ENCODE peak calls at places on chromosome 1, in five cellular contexts. O, U, Z, R and K are unnamed samples.

GRCh38 chr1:67880056-67880601 is 46.9 kb upstream of the GNG12 start:
- DNase-seq in U (no peak), R (no peak), Z (no peak), O (no peak), K (no peak)

GRCh38 chr1:189220750-189221149 is 1256.9 kb downstream of the BRINP3 start:
- DNase-seq in U (no peak), O (no peak), R (no peak), Z (no peak), K (no peak)

GRCh38 chr1:203308205-203309114 is 3.1 kb downstream of the BTG2 start:
- DNase-seq in Z (no peak), U (no peak), O (peak; percentile 55), R (no peak), K (no peak)

GRCh38 chr1:199684686-199685273 is 342.7 kb upstream of the NR5A2 start:
- DNase-seq in R (no peak), O (no peak), Z (no peak), U (no peak), K (no peak)

GRCh38 chr1:25837253-25837875 is 17.6 kb downstream of the MTFR1L start:
- DNase-seq in R (no peak), Z (no peak), U (no peak), O (no peak), K (no peak)

GRCh38 chr1:19646366-19646765 is 2.3 kb downstream of the NBL1 start:
- DNase-seq in U (no peak), R (no peak), O (no peak), Z (no peak), K (no peak)

GRCh38 chr1:213369465-213369864 is 318.4 kb downstream of the RPS6KC1 start:
- DNase-seq in R (no peak), U (no peak), O (no peak), Z (no peak), K (no peak)

GRCh38 chr1:112256413-112256812 is 139.6 kb upstream of the CTTNBP2NL start:
- DNase-seq in Z (no peak), R (no peak), O (no peak), U (no peak), K (no peak)

GRCh38 chr1:11126544-11126943 is 26.9 kb upstream of the EXOSC10 start:
- DNase-seq in R (no peak), U (no peak), Z (no peak), O (no peak), K (no peak)
- H3K36me3 ChIP-seq in R (peaks cover 98% of the 10 kb centered on the region), U (peaks cover 16% of the 10 kb centered on the region), Z (peaks cover 100% of the 10 kb centered on the region), O (peaks cover 9% of the 10 kb centered on the region), K (peaks cover 100% of the 10 kb centered on the region)

DNA sequence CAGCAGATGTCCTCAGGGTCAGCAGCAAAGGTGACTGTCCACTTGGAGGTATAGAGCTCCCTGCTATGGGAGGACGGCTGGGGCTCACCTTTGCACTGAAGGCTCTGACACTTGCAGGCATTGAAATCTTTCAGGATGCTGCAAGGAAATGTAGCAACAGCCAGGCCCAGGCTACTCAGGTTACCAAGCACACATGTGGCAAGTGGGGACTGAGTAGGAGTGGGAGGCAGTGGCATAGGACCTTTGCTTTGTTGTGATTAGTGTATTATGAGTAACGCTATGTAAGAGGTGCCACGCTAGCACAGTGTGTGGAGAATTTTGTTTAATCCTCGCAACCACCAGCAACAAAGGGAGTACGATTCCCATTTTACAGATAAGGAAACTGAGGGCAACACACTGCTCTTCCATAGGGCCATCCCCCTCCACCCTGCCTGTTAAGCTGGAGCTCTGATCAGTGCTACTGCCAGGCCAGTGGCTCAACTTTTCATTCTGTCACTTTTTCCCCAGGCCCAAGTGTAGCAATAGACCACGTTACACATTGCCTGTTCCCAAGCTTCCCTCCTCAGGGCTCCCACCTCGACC is 21.2 kb downstream of the TMEM63A start:
- DNase-seq in Z (no peak), R (no peak), O (no peak), U (no peak), K (no peak)
- H3K36me3 ChIP-seq in Z (peaks cover 97% of the 10 kb centered on the region), R (peaks cover 94% of the 10 kb centered on the region), O (no peaks in the 10 kb centered on the region), U (peaks cover 57% of the 10 kb centered on the region), K (peaks cover 93% of the 10 kb centered on the region)

DNA sequence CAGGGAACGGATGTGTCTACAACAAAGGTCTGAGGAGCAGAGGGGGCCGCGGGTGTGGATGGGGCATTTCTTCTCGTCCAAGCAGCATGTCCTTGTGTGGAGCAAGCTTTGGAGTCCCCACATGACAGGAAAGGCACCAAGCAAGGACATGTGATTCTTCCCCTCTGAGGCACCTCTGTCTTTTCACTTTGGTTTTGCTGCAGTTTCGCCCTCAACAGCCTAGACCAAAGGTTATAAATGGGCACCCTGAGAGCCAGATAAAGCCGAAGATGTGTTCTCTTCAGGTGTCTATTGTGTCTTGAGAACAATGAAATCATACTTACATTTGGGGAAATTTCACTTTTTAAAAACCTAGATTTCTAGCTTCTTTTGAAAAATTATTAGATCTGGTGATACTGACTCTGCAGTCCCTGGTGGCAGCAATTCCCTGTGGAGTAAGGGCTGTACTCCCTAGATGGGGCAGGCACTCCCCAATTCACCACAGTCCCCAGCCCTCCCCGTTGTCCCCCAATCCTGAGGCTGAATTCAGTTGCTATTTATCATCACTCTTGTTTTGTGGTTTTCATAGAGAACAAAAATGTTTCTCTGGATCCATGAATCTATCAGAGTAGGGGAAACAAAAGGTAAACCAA is 28.8 kb upstream of the IKBKE start:
- DNase-seq in Z (no peak), U (no peak), O (no peak), R (no peak), K (no peak)
- H3K36me3 ChIP-seq in Z (peaks cover 38% of the 10 kb centered on the region), U (peaks cover 4% of the 10 kb centered on the region), O (peaks cover 3% of the 10 kb centered on the region), R (peaks cover 95% of the 10 kb centered on the region), K (peaks cover 100% of the 10 kb centered on the region)

GRCh38 chr1:214660900-214661299 is 57.9 kb downstream of the CENPF start:
- DNase-seq in Z (peak; percentile 32), U (no peak), O (no peak), R (no peak), K (no peak)
- H3K36me3 ChIP-seq in Z (no peaks in the 10 kb centered on the region), U (no peaks in the 10 kb centered on the region), O (no peaks in the 10 kb centered on the region), R (no peaks in the 10 kb centered on the region), K (no peaks in the 10 kb centered on the region)

GRCh38 chr1:145845514-145846161 is at the start of gene NUDT17:
- DNase-seq in R (peak; percentile 88), U (peak; percentile 78), O (peak; percentile 95), Z (peak; percentile 84), K (peak; percentile 91)
- H3K36me3 ChIP-seq in R (peaks cover 52% of the 10 kb centered on the region), U (no peaks in the 10 kb centered on the region), O (peaks cover 3% of the 10 kb centered on the region), Z (peaks cover 64% of the 10 kb centered on the region), K (peaks cover 65% of the 10 kb centered on the region)

DNA sequence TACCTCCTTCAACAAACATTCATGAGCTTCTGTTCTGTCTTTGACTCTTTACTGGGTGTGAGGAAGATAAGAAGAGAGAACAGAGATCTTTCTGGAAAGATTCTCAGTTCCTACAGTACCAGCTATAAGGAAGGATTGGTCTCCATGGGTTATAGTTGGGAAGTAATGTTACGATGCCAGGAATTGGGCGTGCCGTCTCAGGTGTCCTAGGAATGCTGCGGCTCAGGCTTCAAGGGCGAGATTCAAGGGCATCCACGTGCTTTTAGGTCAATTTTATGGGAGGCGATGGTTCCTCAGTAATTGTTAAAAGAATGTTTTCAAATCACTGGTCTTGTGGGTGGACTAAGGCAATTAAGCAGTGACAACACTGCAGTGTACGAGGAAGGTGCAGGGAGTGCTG is 27.3 kb downstream of the COG2 start:
- DNase-seq in U (no peak), R (no peak), Z (no peak), O (no peak), K (no peak)
- H3K36me3 ChIP-seq in U (peaks cover 30% of the 10 kb centered on the region), R (peaks cover 95% of the 10 kb centered on the region), Z (peaks cover 100% of the 10 kb centered on the region), O (peaks cover 2% of the 10 kb centered on the region), K (peaks cover 100% of the 10 kb centered on the region)

GRCh38 chr1:156942176-156942575 is 21.7 kb downstream of the LRRC71 start:
- DNase-seq in R (no peak), U (no peak), O (no peak), Z (no peak), K (no peak)
- H3K36me3 ChIP-seq in R (peaks cover 100% of the 10 kb centered on the region), U (no peaks in the 10 kb centered on the region), O (no peaks in the 10 kb centered on the region), Z (peaks cover 100% of the 10 kb centered on the region), K (peaks cover 100% of the 10 kb centered on the region)

GRCh38 chr1:93108335-93108734 is 29.3 kb downstream of the MTF2 start:
- DNase-seq in Z (no peak), U (no peak), O (no peak), R (no peak), K (no peak)
- H3K36me3 ChIP-seq in Z (peaks cover 8% of the 10 kb centered on the region), U (no peaks in the 10 kb centered on the region), O (no peaks in the 10 kb centered on the region), R (peaks cover 11% of the 10 kb centered on the region), K (peaks cover 7% of the 10 kb centered on the region)

DNA sequence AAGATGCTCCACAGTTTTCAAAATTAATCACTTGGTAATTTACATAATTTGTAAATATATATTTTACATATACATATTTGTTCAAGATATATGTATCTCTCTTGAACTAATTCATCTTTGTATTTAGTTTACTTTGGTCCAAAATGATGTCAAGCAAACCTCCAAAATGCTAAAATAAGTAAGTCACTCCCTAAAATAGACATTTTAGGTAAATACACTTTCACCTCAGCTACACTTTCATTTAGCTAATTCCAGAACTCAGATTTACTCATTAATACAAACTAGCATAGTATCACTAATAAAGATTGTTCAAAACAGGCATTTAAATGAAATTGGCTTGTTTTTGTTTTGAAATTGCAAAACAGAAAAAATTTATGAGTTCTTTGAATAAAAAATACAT is 40.6 kb downstream of the AHCTF1 start:
- DNase-seq in Z (no peak), U (no peak), O (no peak), R (no peak), K (no peak)
- H3K36me3 ChIP-seq in Z (peaks cover 98% of the 10 kb centered on the region), U (peaks cover 29% of the 10 kb centered on the region), O (peaks cover 5% of the 10 kb centered on the region), R (peaks cover 80% of the 10 kb centered on the region), K (peaks cover 99% of the 10 kb centered on the region)

GRCh38 chr1:186896211-186896610 is 67.5 kb downstream of the PLA2G4A start:
- DNase-seq in Z (no peak), O (no peak), U (no peak), R (no peak), K (no peak)
- H3K36me3 ChIP-seq in Z (no peaks in the 10 kb centered on the region), O (no peaks in the 10 kb centered on the region), U (no peaks in the 10 kb centered on the region), R (no peaks in the 10 kb centered on the region), K (no peaks in the 10 kb centered on the region)